ENCODE peak calls at places on chromosomes 13 and 19, in nine cellular contexts. A is amygdala; I is H7; E is stimulated activated CD4-positive, alpha-beta T cell treated with anti-CD3 and anti-CD28 coated beads, Interleukin-15, amount 100 ng/mL, for 1 hour; J is NCI-H1092 treated with DMSO at 0.1 percent for 48 hours; L is NCI-H2081 treated with DMSO at 0.1 percent for 48 hours; S is BJ; C is ovary; F is PC-9. R is an unnamed sample.

GRCh38 chr19:45470147-45471081 is 2.6 kb downstream of the FOSB start:
- DNase-seq in I (no peak), S (no peak), F (peak), J (no peak), L (no peak), C (peak), E (no peak), A (no peak), R (peak)

GRCh38 chr19:42469311-42470239 is 26.8 kb upstream of the CXCL17 start:
- DNase-seq in L (no peak), A (no peak), C (no peak), J (no peak), I (no peak), F (no peak), E (no peak), S (no peak), R (no peak)

GRCh38 chr19:17473041-17473440 is 2.7 kb downstream of the SLC27A1 start:
- DNase-seq in F (peak), I (no peak), S (no peak), L (no peak), E (no peak), J (no peak), A (no peak), C (no peak), R (no peak)

GRCh38 chr19:9839415-9839814 is 4.3 kb downstream of the PIN1 start:
- DNase-seq in E (no peak), I (no peak), L (no peak), J (no peak), C (no peak), F (no peak), S (no peak), A (no peak), R (no peak)

GRCh38 chr13:32087955-32088747 is 56.6 kb downstream of the FRY start:
- DNase-seq in J (no peak), I (no peak), C (no peak), E (no peak), A (no peak), F (no peak), L (no peak), S (no peak), R (peak)

GRCh38 chr19:11345122-11345752 is 831 bp downstream of the TMEM205 start:
- DNase-seq in C (no peak), L (no peak), J (peak), S (no peak), I (peak), E (no peak), A (no peak), F (peak), R (no peak)

GRCh38 chr19:30085394-30085793 is 143.4 kb downstream of the URI1 start:
- DNase-seq in J (no peak), A (no peak), I (peak), C (no peak), F (no peak), S (no peak), L (no peak), E (no peak), R (peak)

GRCh38 chr13:104310861-104311260 is 1244.6 kb upstream of the SLC10A2 start:
- DNase-seq in A (no peak), C (no peak), I (no peak), S (no peak), J (no peak), E (no peak), L (no peak), F (no peak), R (no peak)

GRCh38 chr13:43127103-43127817 is 103.9 kb downstream of the DNAJC15 start:
- DNase-seq in S (no peak), F (no peak), C (no peak), A (no peak), E (no peak), L (no peak), J (no peak), I (no peak), R (peak)

GRCh38 chr19:50036905-50037304 is 11.1 kb downstream of the ZNF473 start:
- DNase-seq in E (no peak), S (no peak), J (no peak), C (no peak), A (no peak), F (no peak), I (no peak), L (no peak), R (no peak)

GRCh38 chr13:113493315-113493951 is 2.9 kb upstream of the DCUN1D2 start:
- DNase-seq in I (no peak), S (peak), C (no peak), E (no peak), L (no peak), J (no peak), A (no peak), F (peak), R (peak)

GRCh38 chr19:6723108-6723618 is 2.7 kb upstream of the C3 start:
- DNase-seq in A (no peak), E (no peak), F (peak), I (peak), C (peak), S (no peak), L (no peak), J (no peak), R (peak)

GRCh38 chr13:60134376-60134775 is 29.4 kb downstream of the DIAPH3 start:
- DNase-seq in J (no peak), E (no peak), A (no peak), C (no peak), L (no peak), I (peak), S (no peak), F (no peak), R (peak)

GRCh38 chr19:13099073-13099999 is 3.3 kb downstream of the LYL1 start:
- DNase-seq in E (peak), S (no peak), I (peak), J (no peak), C (peak), F (no peak), A (no peak), L (no peak), R (peak)

GRCh38 chr19:805600-806550 is 8.6 kb downstream of the PTBP1 start:
- DNase-seq in F (no peak), L (no peak), J (no peak), C (no peak), I (peak), A (no peak), E (no peak), S (no peak), R (no peak)

GRCh38 chr13:105979131-105979530 is 556.3 kb downstream of the EFNB2 start:
- DNase-seq in I (no peak), F (no peak), C (no peak), J (no peak), E (no peak), L (no peak), A (no peak), S (no peak), R (no peak)

GRCh38 chr13:80363890-80364503 is 23.1 kb upstream of the SPRY2 start:
- DNase-seq in F (no peak), I (no peak), S (no peak), L (no peak), A (no peak), J (peak), C (no peak), E (no peak), R (peak)

GRCh38 chr19:2578391-2578826 is 102.5 kb downstream of the GADD45B start:
- DNase-seq in L (no peak), F (peak), I (peak), J (no peak), C (no peak), E (no peak), S (no peak), A (no peak), R (peak)

GRCh38 chr13:36370108-36370429 is 23.9 kb upstream of the SPART start:
- DNase-seq in F (no peak), A (peak), E (no peak), C (no peak), I (no peak), L (no peak), J (no peak), S (no peak), R (no peak)

GRCh38 chr19:45496349-45496953 is 396 bp downstream of the RTN2 start:
- DNase-seq in J (no peak), A (no peak), L (no peak), C (no peak), S (no peak), E (no peak), F (peak), I (peak), R (peak)

GRCh38 chr13:106493569-106493968 is 41.9 kb downstream of the EFNB2 start:
- DNase-seq in J (no peak), S (no peak), I (no peak), A (no peak), C (no peak), L (no peak), F (no peak), E (no peak), R (no peak)

GRCh38 chr19:17735410-17735809 is 15.9 kb upstream of the FCHO1 start:
- DNase-seq in E (no peak), A (no peak), C (no peak), I (peak), J (no peak), S (no peak), L (no peak), F (no peak), R (no peak)

GRCh38 chr13:45162821-45163220 is 38.0 kb downstream of the KCTD4 start:
- DNase-seq in E (no peak), F (no peak), C (no peak), J (no peak), S (peak), A (no peak), I (no peak), L (no peak), R (no peak)

GRCh38 chr13:103876571-103876970 is 810.4 kb upstream of the SLC10A2 start:
- DNase-seq in A (no peak), L (no peak), F (no peak), J (no peak), S (peak), I (no peak), E (no peak), C (no peak), R (peak)

GRCh38 chr19:46654621-46655152 is 6.3 kb downstream of the DACT3 start:
- DNase-seq in C (no peak), F (no peak), L (no peak), E (no peak), I (peak), S (no peak), A (peak), J (no peak), R (peak)

GRCh38 chr13:41694902-41695301 is 237.6 kb downstream of the RGCC start:
- DNase-seq in J (peak), A (no peak), C (peak), E (no peak), F (no peak), S (peak), I (no peak), L (peak), R (no peak)

GRCh38 chr13:27927444-27928352 is 7.9 kb downstream of the PDX1 start:
- DNase-seq in F (no peak), S (no peak), I (peak), A (no peak), E (no peak), J (no peak), L (no peak), C (no peak), R (no peak)

GRCh38 chr19:51959791-51960190 is 26.8 kb downstream of the ZNF350 start:
- DNase-seq in S (no peak), E (no peak), I (no peak), F (no peak), C (no peak), A (no peak), L (no peak), J (no peak), R (no peak)

GRCh38 chr19:44824758-44825157 is 15.9 kb downstream of the BCAM start:
- DNase-seq in E (no peak), C (no peak), L (no peak), J (peak), I (no peak), S (no peak), F (no peak), A (no peak), R (no peak)

GRCh38 chr13:111460548-111461444 is 140.4 kb downstream of the TEX29 start:
- DNase-seq in L (peak), J (peak), A (no peak), F (peak), S (no peak), C (no peak), I (peak), E (no peak), R (peak)

GRCh38 chr13:29935309-29935981 is 85.0 kb upstream of the UBL3 start:
- DNase-seq in L (no peak), I (peak), A (no peak), F (no peak), S (no peak), E (peak), J (no peak), C (no peak), R (no peak)

GRCh38 chr13:74306496-74306895 is 172.3 kb upstream of the KLF12 start:
- DNase-seq in L (no peak), S (no peak), J (no peak), I (no peak), E (no peak), C (no peak), F (no peak), A (no peak), R (peak)

GRCh38 chr13:94968040-94968756 is 255.9 kb upstream of the SOX21 start:
- DNase-seq in L (no peak), E (no peak), S (no peak), A (peak), I (peak), C (peak), J (peak), F (no peak), R (peak)

GRCh38 chr13:24271611-24272451 is 37.5 kb upstream of the C1QTNF9 start:
- DNase-seq in J (no peak), I (no peak), F (peak), S (peak), A (peak), E (no peak), L (no peak), C (peak), R (no peak)

R was measured in mesendoderm.